ENCODE peak calls at places on chromosomes 5 and 9, in eight cellular contexts. P, U, C, D, H, V, M and J are unnamed samples.

GRCh38 chr5:175861337-175862130 is 9.8 kb upstream of the CPLX2 start:
- DNase-seq in P (no peak), U (no peak), C (no peak), D (no peak), H (no peak), V (no peak), M (no peak), J (no peak)

GRCh38 chr9:110919609-110920008 is 118.7 kb downstream of the LPAR1 start:
- DNase-seq in P (no peak), U (no peak), C (no peak), D (no peak), H (no peak), V (no peak), M (no peak), J (no peak)

GRCh38 chr5:126403871-126404270 is 19.3 kb upstream of the GRAMD2B start:
- DNase-seq in P (no peak), U (no peak), C (no peak), D (no peak), H (no peak), V (no peak), M (no peak), J (no peak)

GRCh38 chr9:95343725-95344287 is 26.3 kb upstream of the FANCC start:
- DNase-seq in P (no peak), U (no peak), C (no peak), D (no peak), H (no peak), V (no peak), M (no peak), J (no peak)

GRCh38 chr9:27471789-27472585 is 52.1 kb upstream of the IFNK start:
- DNase-seq in P (peak; percentile 29), U (no peak), C (no peak), D (no peak), H (no peak), V (no peak), M (no peak), J (no peak)

GRCh38 chr5:110807174-110807573 is 68.4 kb downstream of the SLC25A46 start:
- DNase-seq in P (peak; percentile 58), U (peak; percentile 12), C (peak; percentile 7), D (no peak), H (peak; percentile 71), V (no peak), M (no peak), J (no peak)

GRCh38 chr5:108728566-108729305 is 19.0 kb upstream of the FER start:
- DNase-seq in P (no peak), U (no peak), C (no peak), D (no peak), H (no peak), V (peak; percentile 53), M (no peak), J (peak; percentile 21)

GRCh38 chr5:8213701-8214240 is 344.8 kb downstream of the MTRR start:
- DNase-seq in P (no peak), U (no peak), C (no peak), D (no peak), H (no peak), V (no peak), M (no peak), J (no peak)

GRCh38 chr9:131854334-131854733 is 114.5 kb upstream of the RAPGEF1 start:
- DNase-seq in P (no peak), U (no peak), C (no peak), D (no peak), H (peak; percentile 80), V (no peak), M (no peak), J (no peak)

GRCh38 chr9:70044450-70045307 is 1.0 kb downstream of the MAMDC2 start:
- DNase-seq in P (no peak), U (no peak), C (peak; percentile 42), D (no peak), H (peak; percentile 76), V (no peak), M (peak; percentile 38), J (peak; percentile 56)

GRCh38 chr9:21031091-21031817 is at the start of gene HACD4:
- DNase-seq in P (peak; percentile 61), U (peak; percentile 59), C (peak; percentile 36), D (peak; percentile 8), H (peak; percentile 78), V (peak; percentile 64), M (peak; percentile 60), J (peak; percentile 45)

GRCh38 chr5:76408104-76408644 is 5.1 kb downstream of the IQGAP2 start:
- DNase-seq in P (no peak), U (no peak), C (no peak), D (no peak), H (no peak), V (no peak), M (no peak), J (no peak)

GRCh38 chr5:76608833-76609232 is 14.4 kb downstream of the F2RL2 start:
- DNase-seq in P (no peak), U (no peak), C (no peak), D (no peak), H (no peak), V (no peak), M (no peak), J (no peak)

GRCh38 chr5:10885026-10885425 is 124.0 kb upstream of the DAP start:
- DNase-seq in P (no peak), U (no peak), C (no peak), D (no peak), H (no peak), V (no peak), M (no peak), J (no peak)

GRCh38 chr9:17757816-17758215 is 178.9 kb downstream of the SH3GL2 start:
- DNase-seq in P (no peak), U (no peak), C (no peak), D (no peak), H (no peak), V (no peak), M (no peak), J (no peak)

GRCh38 chr5:1161832-1162229 is 39.6 kb upstream of the SLC6A19 start:
- DNase-seq in P (no peak), U (peak; percentile 60), C (peak; percentile 89), D (no peak), H (peak; percentile 81), V (no peak), M (peak; percentile 72), J (peak; percentile 94)

GRCh38 chr5:113524927-113525326 is 11.4 kb downstream of the YTHDC2 start:
- DNase-seq in P (no peak), U (no peak), C (no peak), D (no peak), H (no peak), V (no peak), M (no peak), J (no peak)

GRCh38 chr5:80659111-80659510 is 4.3 kb upstream of the DHFR start:
- DNase-seq in P (no peak), U (no peak), C (no peak), D (no peak), H (no peak), V (no peak), M (no peak), J (no peak)
- H3K36me3 ChIP-seq in P (no peaks in the 10 kb centered on the region), U (no peaks in the 10 kb centered on the region), C (peaks cover 11% of the 10 kb centered on the region), D (no peaks in the 10 kb centered on the region), H (peaks cover 8% of the 10 kb centered on the region), V (peaks cover 45% of the 10 kb centered on the region), M (no peaks in the 10 kb centered on the region), J (no peaks in the 10 kb centered on the region)

GRCh38 chr9:78856781-78857180 is 559.9 kb downstream of the PSAT1 start:
- DNase-seq in P (no peak), U (no peak), C (no peak), D (no peak), H (no peak), V (no peak), M (no peak), J (no peak)

GRCh38 chr9:78857371-78858225 is 560.7 kb downstream of the PSAT1 start:
- DNase-seq in P (no peak), U (no peak), C (no peak), D (no peak), H (no peak), V (no peak), M (no peak), J (no peak)

GRCh38 chr9:78858266-78858665 is 561.3 kb downstream of the PSAT1 start:
- DNase-seq in P (no peak), U (no peak), C (no peak), D (no peak), H (no peak), V (no peak), M (no peak), J (no peak)

GRCh38 chr9:78863531-78863930 is 566.6 kb downstream of the PSAT1 start:
- DNase-seq in P (no peak), U (no peak), C (no peak), D (no peak), H (no peak), V (no peak), M (no peak), J (no peak)

GRCh38 chr9:78860806-78861475 is 564.0 kb downstream of the PSAT1 start:
- DNase-seq in P (no peak), U (no peak), C (no peak), D (no peak), H (no peak), V (no peak), M (no peak), J (no peak)
- TF ChIP-seq CTCF in P (no peak), U (no peak), C (no peak), D (no peak), H (no peak), V (no peak), M (no peak), J (no peak)

DNA sequence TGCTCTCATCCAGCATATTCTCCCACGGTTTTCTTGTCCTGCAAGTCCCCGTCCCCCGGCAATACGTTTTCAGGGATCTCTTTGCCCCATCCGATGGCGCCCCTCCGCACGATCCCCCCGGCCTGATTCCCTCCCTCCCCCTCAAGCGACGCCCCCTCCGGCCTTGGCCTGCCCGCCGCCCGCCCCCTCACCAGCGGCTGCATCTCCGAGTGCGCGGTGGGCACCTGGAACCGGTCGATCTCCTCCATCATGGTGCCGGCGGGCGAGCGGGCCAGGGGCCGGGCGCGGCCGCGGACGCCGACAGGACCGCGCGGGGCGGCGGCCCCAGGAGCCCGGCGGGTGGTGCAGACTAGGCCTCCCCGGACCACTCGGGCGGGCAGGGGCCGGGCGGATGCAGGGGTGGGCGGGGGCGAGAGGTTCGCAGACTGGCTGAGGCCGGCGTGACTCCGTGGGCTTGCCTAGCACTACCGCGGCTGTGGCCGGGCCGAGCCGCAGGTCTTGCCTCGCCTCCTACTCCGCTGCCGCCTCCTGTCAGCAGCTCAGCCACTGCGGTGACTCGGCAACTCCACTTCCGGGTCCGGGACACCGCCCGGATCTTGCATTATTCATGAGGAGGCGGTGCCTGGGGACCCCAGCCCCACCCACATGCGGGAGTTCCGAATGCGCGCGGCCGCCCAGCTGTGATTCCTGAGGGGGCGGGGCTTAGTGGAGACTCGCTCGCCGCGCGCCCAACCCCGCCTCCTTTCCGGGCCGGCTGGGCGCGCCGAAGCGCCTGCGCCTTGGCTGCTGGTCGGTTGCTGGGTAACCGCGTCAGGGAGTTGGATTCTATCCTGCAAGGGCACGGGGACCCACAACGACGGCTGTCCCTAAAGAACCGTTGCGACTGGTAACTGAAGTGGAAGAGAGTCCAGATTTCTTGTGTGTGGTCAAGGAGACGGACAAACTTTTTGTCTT is at the start of the genes DNAI1 and FAM219A:
- DNase-seq in P (peak; percentile 99), U (peak; percentile 99), C (peak; percentile 99), D (peak; percentile 94), H (peak; percentile 99), V (peak; percentile 99), M (peak; percentile 99), J (peak; percentile 99)
- TF ChIP-seq POLR2A in P (peak; percentile 93), U (peak; percentile 83), C (peak; percentile 91), D (peak; percentile 90), H (peak; percentile 55), V (peak; percentile 58), M (peak; percentile 88), J (peak; percentile 62)

GRCh38 chr5:14465086-14465485 is 116.5 kb upstream of the OTULINL start:
- DNase-seq in P (no peak), U (no peak), C (no peak), D (no peak), H (no peak), V (no peak), M (no peak), J (no peak)
- H3K36me3 ChIP-seq in P (no peaks in the 10 kb centered on the region), U (no peaks in the 10 kb centered on the region), C (peaks cover 13% of the 10 kb centered on the region), D (peaks cover 8% of the 10 kb centered on the region), H (peaks cover 51% of the 10 kb centered on the region), V (peaks cover 67% of the 10 kb centered on the region), M (peaks cover 4% of the 10 kb centered on the region), J (no peaks in the 10 kb centered on the region)

GRCh38 chr5:165457854-165458481 is 1952.5 kb downstream of the MAT2B start:
- DNase-seq in P (no peak), U (no peak), C (peak; percentile 43), D (no peak), H (no peak), V (no peak), M (no peak), J (peak; percentile 20)
- TF ChIP-seq CTCF in P (no peak), U (peak; percentile 35), C (peak; percentile 69), D (no peak), H (peak; percentile 11), V (no peak), M (peak; percentile 52), J (no peak)